ENCODE peak calls at places on chromosome X, in seven cellular contexts. One of them, this sample, is unnamed. For H3K4me1, the result is how much of the 10 kb centered on the place peaks cover.

GRCh38 chrX:129763666-129764065 is 16.1 kb upstream of the SASH3 start:
- DNase-seq in colonic mucosa: no peak
- DNase-seq in right lobe of liver: no peak
- DNase-seq in tibial nerve: no peak
- DNase-seq in ovary: no peak
- DNase-seq in IMR-90: no peak
- DNase-seq in uterus: no peak
- DNase-seq in this sample: no peak

GRCh38 chrX:110188701-110189558 is 129.0 kb downstream of the AMMECR1 start:
- DNase-seq in colonic mucosa: no peak
- DNase-seq in right lobe of liver: no peak
- DNase-seq in tibial nerve: no peak
- DNase-seq in ovary: no peak
- DNase-seq in IMR-90: peak
- DNase-seq in uterus: no peak
- DNase-seq in this sample: no peak

GRCh38 chrX:34810364-34810763 is 132.2 kb upstream of the FAM47B start:
- DNase-seq in colonic mucosa: no peak
- DNase-seq in right lobe of liver: no peak
- DNase-seq in tibial nerve: no peak
- DNase-seq in ovary: no peak
- DNase-seq in IMR-90: peak
- DNase-seq in uterus: no peak
- DNase-seq in this sample: no peak

GRCh38 chrX:817759-818158 is 187.2 kb downstream of the SHOX start:
- DNase-seq in colonic mucosa: no peak
- DNase-seq in right lobe of liver: no peak
- DNase-seq in tibial nerve: no peak
- DNase-seq in ovary: no peak
- DNase-seq in IMR-90: no peak
- DNase-seq in uterus: no peak
- DNase-seq in this sample: no peak

GRCh38 chrX:129522184-129523059 is 868 bp downstream of the SMARCA1 start:
- DNase-seq in colonic mucosa: peak
- DNase-seq in right lobe of liver: peak
- DNase-seq in tibial nerve: peak
- DNase-seq in ovary: peak
- DNase-seq in IMR-90: peak
- DNase-seq in uterus: peak
- DNase-seq in this sample: no peak

GRCh38 chrX:135688137-135688536 is 25.3 kb upstream of the CT45A1 start:
- DNase-seq in colonic mucosa: no peak
- DNase-seq in right lobe of liver: no peak
- DNase-seq in tibial nerve: no peak
- DNase-seq in ovary: no peak
- DNase-seq in IMR-90: no peak
- DNase-seq in uterus: no peak
- DNase-seq in this sample: no peak

GRCh38 chrX:69398881-69399280 is 105.2 kb upstream of the NALF2 start:
- DNase-seq in colonic mucosa: no peak
- DNase-seq in right lobe of liver: no peak
- DNase-seq in tibial nerve: no peak
- DNase-seq in ovary: no peak
- DNase-seq in IMR-90: no peak
- DNase-seq in uterus: no peak
- DNase-seq in this sample: no peak

GRCh38 chrX:71095971-71096701 is 485 bp downstream of the FOXO4 start:
- DNase-seq in colonic mucosa: peak
- DNase-seq in right lobe of liver: no peak
- DNase-seq in tibial nerve: peak
- DNase-seq in ovary: no peak
- DNase-seq in IMR-90: peak
- DNase-seq in uterus: no peak
- DNase-seq in this sample: no peak

GRCh38 chrX:71911023-71911730 is 532 bp downstream of the NHSL2 start:
- DNase-seq in colonic mucosa: no peak
- DNase-seq in right lobe of liver: peak
- DNase-seq in tibial nerve: no peak
- DNase-seq in ovary: peak
- DNase-seq in IMR-90: no peak
- DNase-seq in uterus: peak
- DNase-seq in this sample: no peak

GRCh38 chrX:56783450-56783831 is 54.4 kb downstream of the NBDY start:
- DNase-seq in colonic mucosa: peak
- DNase-seq in right lobe of liver: peak
- DNase-seq in tibial nerve: no peak
- DNase-seq in ovary: peak
- DNase-seq in IMR-90: peak
- DNase-seq in uterus: peak
- DNase-seq in this sample: no peak

GRCh38 chrX:105647749-105648148 is 174.6 kb upstream of the NRK start:
- DNase-seq in colonic mucosa: no peak
- DNase-seq in right lobe of liver: no peak
- DNase-seq in tibial nerve: no peak
- DNase-seq in ovary: no peak
- DNase-seq in IMR-90: no peak
- DNase-seq in uterus: no peak
- DNase-seq in this sample: no peak

GRCh38 chrX:134572816-134573682 is 85.2 kb downstream of the PLAC1 start:
- DNase-seq in colonic mucosa: no peak
- DNase-seq in right lobe of liver: no peak
- DNase-seq in tibial nerve: no peak
- DNase-seq in ovary: no peak
- DNase-seq in IMR-90: peak
- DNase-seq in uterus: no peak
- DNase-seq in this sample: no peak

GRCh38 chrX:46327229-46328081 is 217.8 kb downstream of the ZNF674 start:
- DNase-seq in colonic mucosa: peak
- DNase-seq in right lobe of liver: peak
- DNase-seq in tibial nerve: no peak
- DNase-seq in ovary: no peak
- DNase-seq in IMR-90: no peak
- DNase-seq in uterus: no peak
- DNase-seq in this sample: no peak

GRCh38 chrX:11066812-11067211 is 44.3 kb upstream of the HCCS start:
- DNase-seq in colonic mucosa: no peak
- DNase-seq in right lobe of liver: no peak
- DNase-seq in tibial nerve: no peak
- DNase-seq in ovary: no peak
- DNase-seq in IMR-90: no peak
- DNase-seq in uterus: no peak
- DNase-seq in this sample: no peak

GRCh38 chrX:67781132-67781531 is 237.3 kb downstream of the AR start:
- DNase-seq in colonic mucosa: no peak
- DNase-seq in right lobe of liver: no peak
- DNase-seq in tibial nerve: no peak
- DNase-seq in ovary: no peak
- DNase-seq in IMR-90: no peak
- DNase-seq in uterus: peak
- DNase-seq in this sample: no peak

GRCh38 chrX:125131146-125131545 is 188.5 kb upstream of the TEX13C start:
- DNase-seq in colonic mucosa: no peak
- DNase-seq in right lobe of liver: no peak
- DNase-seq in tibial nerve: no peak
- DNase-seq in ovary: no peak
- DNase-seq in IMR-90: no peak
- DNase-seq in uterus: no peak
- DNase-seq in this sample: no peak

GRCh38 chrX:155767101-155767878 is 113.9 kb upstream of the VAMP7 start:
- DNase-seq in colonic mucosa: peak
- DNase-seq in right lobe of liver: peak
- DNase-seq in tibial nerve: no peak
- DNase-seq in ovary: peak
- DNase-seq in IMR-90: peak
- DNase-seq in uterus: peak
- DNase-seq in this sample: peak

GRCh38 chrX:64894454-64895038 is 81.7 kb downstream of the ZC4H2 start:
- DNase-seq in colonic mucosa: peak
- DNase-seq in right lobe of liver: peak
- DNase-seq in tibial nerve: no peak
- DNase-seq in ovary: no peak
- DNase-seq in IMR-90: peak
- DNase-seq in uterus: no peak
- DNase-seq in this sample: no peak

GRCh38 chrX:112536544-112536943 is 143.2 kb downstream of the LHFPL1 start:
- DNase-seq in colonic mucosa: no peak
- DNase-seq in right lobe of liver: no peak
- DNase-seq in tibial nerve: no peak
- DNase-seq in ovary: no peak
- DNase-seq in IMR-90: no peak
- DNase-seq in uterus: no peak
- DNase-seq in this sample: no peak

GRCh38 chrX:46757052-46757451 is 1.9 kb downstream of the SLC9A7 start:
- DNase-seq in colonic mucosa: no peak
- DNase-seq in right lobe of liver: no peak
- DNase-seq in tibial nerve: no peak
- DNase-seq in ovary: no peak
- DNase-seq in IMR-90: no peak
- DNase-seq in uterus: no peak
- DNase-seq in this sample: no peak

GRCh38 chrX:152637649-152638442 is at the start of gene GABRQ:
- DNase-seq in colonic mucosa: no peak
- DNase-seq in right lobe of liver: peak
- DNase-seq in tibial nerve: no peak
- DNase-seq in ovary: no peak
- DNase-seq in IMR-90: no peak
- DNase-seq in uterus: no peak
- DNase-seq in this sample: no peak

GRCh38 chrX:152197425-152197824 is 59.0 kb upstream of the MAGEA10 start:
- DNase-seq in colonic mucosa: no peak
- DNase-seq in right lobe of liver: no peak
- DNase-seq in tibial nerve: no peak
- DNase-seq in ovary: no peak
- DNase-seq in IMR-90: no peak
- DNase-seq in uterus: no peak
- DNase-seq in this sample: no peak

GRCh38 chrX:2928583-2929434 is at the start of gene ARSD:
- DNase-seq in colonic mucosa: peak
- DNase-seq in right lobe of liver: peak
- DNase-seq in tibial nerve: peak
- DNase-seq in ovary: peak
- DNase-seq in IMR-90: peak
- DNase-seq in uterus: peak
- DNase-seq in this sample: peak

GRCh38 chrX:112857478-112857878 is 16.8 kb upstream of the AMOT start:
- DNase-seq in colonic mucosa: no peak
- DNase-seq in right lobe of liver: no peak
- DNase-seq in tibial nerve: no peak
- DNase-seq in ovary: no peak
- DNase-seq in IMR-90: no peak
- DNase-seq in uterus: no peak
- DNase-seq in this sample: no peak

GRCh38 chrX:149630681-149631292 is 805 bp downstream of the TMEM185A start:
- DNase-seq in colonic mucosa: no peak
- DNase-seq in right lobe of liver: no peak
- DNase-seq in tibial nerve: no peak
- DNase-seq in ovary: no peak
- DNase-seq in IMR-90: peak
- DNase-seq in uterus: no peak
- DNase-seq in this sample: no peak
- TF ChIP-seq CTCF in colonic mucosa: no peak
- TF ChIP-seq CTCF in right lobe of liver: peak
- TF ChIP-seq CTCF in tibial nerve: no peak
- TF ChIP-seq CTCF in ovary: no peak
- TF ChIP-seq CTCF in IMR-90: peak
- TF ChIP-seq CTCF in uterus: no peak
- TF ChIP-seq CTCF in this sample: no peak

DNA sequence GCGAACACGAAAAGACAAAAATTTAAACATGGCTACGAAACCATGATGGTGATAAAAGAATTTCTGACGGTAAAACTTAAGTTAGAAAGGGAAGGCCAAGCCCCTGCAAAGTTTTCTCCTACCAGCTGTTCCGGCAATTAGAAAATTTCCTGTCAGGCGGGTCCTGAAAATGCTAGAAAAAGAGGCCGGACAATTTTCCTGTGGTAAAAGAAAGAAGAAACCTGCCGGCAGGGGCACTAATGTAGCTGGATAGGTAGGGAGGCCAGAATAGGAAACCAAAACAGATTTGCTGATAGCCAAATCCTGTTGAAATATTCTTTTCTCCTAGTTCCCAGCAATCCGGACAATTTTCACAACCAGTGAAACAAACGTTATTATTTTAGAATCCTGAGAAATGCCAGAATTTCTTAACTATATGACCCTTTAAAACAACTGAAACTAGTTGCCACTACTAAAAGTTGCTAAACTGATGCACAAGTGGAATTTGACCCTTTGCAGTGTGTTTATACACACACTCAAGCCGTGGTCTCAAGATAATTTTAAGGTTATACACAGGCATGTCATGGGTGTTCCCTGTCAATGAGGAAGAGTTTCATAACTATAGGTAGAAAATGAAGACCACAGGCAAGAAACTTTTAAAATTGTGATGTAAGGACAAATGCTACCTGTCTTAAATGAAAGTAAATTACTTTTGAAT is 47.8 kb downstream of the RPS6KA3 start:
- DNase-seq in colonic mucosa: peak
- DNase-seq in right lobe of liver: peak
- DNase-seq in tibial nerve: no peak
- DNase-seq in ovary: no peak
- DNase-seq in IMR-90: peak
- DNase-seq in uterus: peak
- DNase-seq in this sample: no peak
- H3K4me1 ChIP-seq in colonic mucosa: under half
- H3K4me1 ChIP-seq in right lobe of liver: under half
- H3K4me1 ChIP-seq in tibial nerve: under half
- H3K4me1 ChIP-seq in ovary: under half
- H3K4me1 ChIP-seq in IMR-90: under half
- H3K4me1 ChIP-seq in uterus: under half
- H3K4me1 ChIP-seq in this sample: under half

DNA sequence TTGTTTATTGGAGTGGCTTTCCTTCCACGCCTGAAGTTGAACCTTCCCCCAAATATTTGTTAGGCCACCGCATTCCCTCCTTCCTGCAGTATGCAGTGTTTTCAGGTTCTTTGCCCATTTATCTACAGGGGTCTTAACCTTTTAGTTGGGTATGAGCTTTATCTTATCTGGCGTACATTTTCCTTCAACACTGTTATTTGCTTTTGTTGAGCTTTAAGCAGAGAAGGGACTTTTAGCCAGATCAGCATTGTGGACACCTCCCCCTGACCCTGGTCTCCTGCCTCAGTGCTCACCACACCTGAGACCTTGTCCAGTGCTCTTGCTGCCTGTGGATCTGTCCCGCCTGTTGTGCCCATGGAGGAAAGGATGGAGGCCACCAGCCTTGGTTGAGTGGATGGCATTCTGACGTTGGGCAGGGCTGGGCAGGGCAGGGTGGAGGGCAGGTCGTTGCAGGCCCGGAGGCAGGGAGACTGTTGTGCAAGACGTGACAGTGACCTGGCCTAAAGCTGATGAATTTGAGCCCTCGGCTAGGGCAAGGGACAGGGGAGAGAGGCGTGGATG is 1.0 kb upstream of the DUSP9 start:
- DNase-seq in colonic mucosa: no peak
- DNase-seq in right lobe of liver: peak
- DNase-seq in tibial nerve: no peak
- DNase-seq in ovary: no peak
- DNase-seq in IMR-90: no peak
- DNase-seq in uterus: no peak
- DNase-seq in this sample: no peak
- TF ChIP-seq CTCF in colonic mucosa: no peak
- TF ChIP-seq CTCF in right lobe of liver: no peak
- TF ChIP-seq CTCF in tibial nerve: no peak
- TF ChIP-seq CTCF in ovary: no peak
- TF ChIP-seq CTCF in IMR-90: no peak
- TF ChIP-seq CTCF in uterus: no peak
- TF ChIP-seq CTCF in this sample: no peak

GRCh38 chrX:153991013-153991580 is 18.5 kb downstream of the TMEM187 start:
- DNase-seq in colonic mucosa: no peak
- DNase-seq in right lobe of liver: no peak
- DNase-seq in tibial nerve: no peak
- DNase-seq in ovary: no peak
- DNase-seq in IMR-90: no peak
- DNase-seq in uterus: no peak
- DNase-seq in this sample: no peak
- H3K4me1 ChIP-seq in colonic mucosa: under half
- H3K4me1 ChIP-seq in right lobe of liver: under half
- H3K4me1 ChIP-seq in tibial nerve: under half
- H3K4me1 ChIP-seq in ovary: under half
- H3K4me1 ChIP-seq in IMR-90: under half
- H3K4me1 ChIP-seq in uterus: under half
- H3K4me1 ChIP-seq in this sample: under half

This sample was measured in thoracic aorta.